ENCODE peak calls at places on chromosomes 4 and X, in ten cellular contexts. P, F, U, B, V, R, A, W, Y and N are unnamed samples.

GRCh38 chrX:48493890-48494364 is 14.9 kb upstream of the PORCN start:
- DNase-seq in R (no peak), U (peak; percentile 81), B (peak; percentile 64), Y (no peak), A (no peak), F (no peak), P (no peak), V (no peak), W (no peak), N (peak; percentile 67)

GRCh38 chr4:6617246-6617645 is 23.2 kb upstream of the MRFAP1 start:
- DNase-seq in V (no peak), W (no peak), A (no peak), P (no peak), B (no peak), F (no peak), U (no peak), Y (no peak), R (no peak), N (no peak)

GRCh38 chr4:54395013-54395527 is 166.0 kb downstream of the PDGFRA start:
- DNase-seq in W (no peak), B (no peak), U (no peak), F (no peak), Y (no peak), R (no peak), V (no peak), A (no peak), P (no peak), N (no peak)

GRCh38 chrX:17154001-17154400 is 207.5 kb downstream of the REPS2 start:
- DNase-seq in Y (no peak), V (no peak), P (no peak), R (no peak), W (no peak), A (no peak), F (no peak), B (no peak), U (no peak), N (no peak)

GRCh38 chrX:1472975-1473374 is 20.3 kb upstream of the ASMTL start:
- DNase-seq in U (no peak), R (no peak), A (no peak), F (no peak), B (no peak), Y (no peak), W (no peak), P (no peak), V (no peak), N (no peak)

GRCh38 chr4:82044141-82044993 is 329.4 kb downstream of the HNRNPD start:
- DNase-seq in B (peak; percentile 82), W (peak; percentile 23), A (peak; percentile 3), U (peak; percentile 77), Y (no peak), V (no peak), F (no peak), R (peak; percentile 3), P (peak; percentile 4), N (no peak)

GRCh38 chr4:138522366-138522765 is 280.2 kb upstream of the SLC7A11 start:
- DNase-seq in R (peak; percentile 13), P (no peak), F (no peak), W (peak; percentile 18), U (peak; percentile 47), B (peak; percentile 31), Y (no peak), V (no peak), A (no peak), N (peak; percentile 29)

GRCh38 chrX:15838017-15838416 is 16.6 kb downstream of the AP1S2 start:
- DNase-seq in P (no peak), U (peak; percentile 5), R (no peak), V (no peak), F (no peak), B (peak; percentile 43), A (no peak), W (peak; percentile 4), Y (no peak), N (no peak)

GRCh38 chr4:180589575-180589974 is 1653.6 kb upstream of the TENM3 start:
- DNase-seq in Y (no peak), F (no peak), U (no peak), B (no peak), R (no peak), V (no peak), P (no peak), W (no peak), A (no peak), N (no peak)

GRCh38 chr4:87224036-87224923 is 3.9 kb upstream of the KLHL8 start:
- DNase-seq in Y (no peak), F (no peak), R (no peak), U (no peak), A (no peak), V (no peak), P (no peak), B (no peak), W (no peak), N (no peak)

GRCh38 chr4:10115271-10115656 is 1.3 kb downstream of the WDR1 start:
- DNase-seq in W (no peak), R (no peak), A (no peak), F (no peak), V (no peak), P (no peak), U (no peak), Y (no peak), B (no peak), N (no peak)

GRCh38 chrX:106611682-106612402 is at the start of gene RADX:
- DNase-seq in U (peak; percentile 97), Y (peak; percentile 50), B (peak; percentile 91), A (no peak), F (peak; percentile 77), V (peak; percentile 77), W (peak; percentile 95), R (peak; percentile 2), P (peak; percentile 29), N (peak; percentile 92)

GRCh38 chrX:148755111-148755510 is 254.7 kb downstream of the AFF2 start:
- DNase-seq in B (no peak), P (no peak), A (no peak), U (no peak), R (no peak), Y (no peak), F (no peak), W (no peak), V (no peak), N (no peak)

GRCh38 chr4:125262079-125262478 is 52.7 kb upstream of the FAT4 start:
- DNase-seq in B (no peak), A (no peak), P (no peak), Y (no peak), F (no peak), R (no peak), U (no peak), V (no peak), W (no peak), N (no peak)

GRCh38 chr4:97576955-97577354 is 566.3 kb downstream of the STPG2 start:
- DNase-seq in R (no peak), P (no peak), B (no peak), Y (no peak), W (no peak), A (no peak), F (no peak), V (no peak), U (peak; percentile 47), N (no peak)

GRCh38 chr4:82786004-82786400 is 12.6 kb downstream of the SCD5 start:
- DNase-seq in F (no peak), U (peak; percentile 37), Y (no peak), A (no peak), B (peak; percentile 5), P (no peak), R (no peak), W (no peak), V (no peak), N (no peak)

GRCh38 chr4:38323141-38323634 is 340.8 kb upstream of the KLF3 start:
- DNase-seq in P (no peak), U (no peak), W (peak; percentile 82), Y (no peak), F (no peak), A (no peak), B (no peak), V (no peak), R (no peak), N (no peak)

GRCh38 chr4:114036426-114036825 is 57.0 kb upstream of the ARSJ start:
- DNase-seq in V (no peak), U (peak; percentile 94), A (no peak), Y (no peak), F (no peak), B (no peak), W (no peak), P (no peak), R (no peak), N (no peak)

GRCh38 chrX:68832101-68832416 is 3.2 kb downstream of the EFNB1 start:
- DNase-seq in R (no peak), W (peak; percentile 34), A (no peak), V (peak; percentile 60), F (no peak), Y (peak; percentile 15), P (no peak), B (peak; percentile 27), U (peak; percentile 32), N (no peak)

GRCh38 chr4:56080384-56080783 is 131.6 kb downstream of the CEP135 start:
- DNase-seq in R (no peak), U (no peak), A (no peak), Y (no peak), P (no peak), B (no peak), F (no peak), V (no peak), W (no peak), N (no peak)

GRCh38 chr4:1721666-1722550 is 587 bp downstream of the TACC3 start:
- DNase-seq in P (no peak), R (no peak), B (peak; percentile 27), W (no peak), Y (no peak), V (peak; percentile 18), U (peak; percentile 75), A (no peak), F (no peak), N (no peak)

GRCh38 chr4:147513051-147513450 is 32.2 kb downstream of the EDNRA start:
- DNase-seq in V (no peak), B (no peak), R (no peak), W (no peak), F (no peak), U (no peak), Y (no peak), P (no peak), A (no peak), N (no peak)

GRCh38 chrX:43958529-43958928 is 14.7 kb downstream of the NDP start:
- DNase-seq in B (peak; percentile 45), A (peak; percentile 14), V (peak; percentile 21), Y (no peak), R (peak; percentile 45), W (peak; percentile 80), U (peak; percentile 89), P (no peak), F (no peak), N (peak; percentile 82)

GRCh38 chrX:151902813-151903591 is 9.7 kb upstream of the MAGEA4 start:
- DNase-seq in U (no peak), V (no peak), F (no peak), P (no peak), W (peak; percentile 86), R (peak; percentile 33), Y (no peak), B (no peak), A (no peak), N (no peak)

GRCh38 chr4:184911310-184911709 is 85.5 kb upstream of the ACSL1 start:
- DNase-seq in R (no peak), V (no peak), F (no peak), A (no peak), W (no peak), B (no peak), P (no peak), U (no peak), Y (no peak), N (peak; percentile 44)

GRCh38 chr4:46389301-46389761 is 597 bp downstream of the GABRA2 start:
- DNase-seq in U (peak; percentile 87), B (peak; percentile 55), P (no peak), V (no peak), W (peak; percentile 29), R (peak; percentile 19), Y (no peak), A (no peak), F (no peak), N (no peak)

GRCh38 chr4:158314756-158315487 is 104.6 kb downstream of the TMEM144 start:
- DNase-seq in Y (no peak), B (no peak), P (no peak), A (no peak), F (no peak), U (no peak), W (peak; percentile 73), R (peak; percentile 41), V (no peak), N (no peak)

GRCh38 chr4:73885570-73886230 is 16.5 kb downstream of the CXCL1 start:
- DNase-seq in W (no peak), R (no peak), A (no peak), Y (no peak), P (no peak), F (no peak), B (no peak), U (no peak), V (no peak), N (no peak)